ENCODE peak calls at places on chromosomes 11 and 22, in five cellular contexts. M is psoas muscle, Q is lower lobe of right lung, U is thoracic aorta, R is endodermal cell. I is an unnamed sample. For H3K4me1, the result is how much of the 10 kb centered on the place peaks cover.

GRCh38 chr11:68213135-68213515 is at the start of gene KMT5B:
- DNase-seq in R (peak), U (no peak), M (peak), Q (no peak), I (peak)

GRCh38 chr11:105935791-105936190 is 86.2 kb downstream of the MSANTD4 start:
- DNase-seq in R (no peak), U (no peak), M (no peak), Q (no peak), I (no peak)

GRCh38 chr11:60857378-60858232 is 1.9 kb upstream of the PTGDR2 start:
- DNase-seq in M (no peak), Q (no peak), U (no peak), R (no peak), I (no peak)

GRCh38 chr11:69481393-69481844 is at the start of gene LINC01488:
- DNase-seq in M (peak), Q (peak), U (no peak), R (no peak), I (peak)

GRCh38 chr11:299081-299891 is at the start of gene IFITM5:
- DNase-seq in M (peak), R (no peak), Q (peak), U (no peak), I (peak)

GRCh38 chr11:104570088-104570701 is 328.1 kb downstream of the CASP12 start:
- DNase-seq in R (no peak), M (no peak), Q (no peak), U (no peak), I (no peak)

GRCh38 chr22:49586873-49587272 is 240.8 kb downstream of the BRD1 start:
- DNase-seq in M (no peak), U (no peak), R (peak), Q (peak), I (no peak)

GRCh38 chr22:31496007-31496734 is at the start of gene SFI1:
- DNase-seq in U (peak), R (peak), M (peak), Q (peak), I (peak)

GRCh38 chr11:79249341-79249993 is 191.4 kb downstream of the TENM4 start:
- DNase-seq in R (no peak), U (no peak), M (no peak), Q (no peak), I (no peak)

GRCh38 chr11:20156280-20156875 is 3.9 kb downstream of the DBX1 start:
- DNase-seq in M (peak), U (no peak), R (peak), Q (no peak), I (no peak)

GRCh38 chr11:72548481-72548880 is 114.2 kb upstream of the CLPB start:
- DNase-seq in R (no peak), Q (no peak), M (no peak), U (no peak), I (no peak)

GRCh38 chr22:16967453-16968217 is 40.4 kb downstream of the GAB4 start:
- DNase-seq in R (no peak), M (no peak), Q (no peak), U (no peak), I (no peak)

GRCh38 chr22:49918911-49919881 is 762 bp downstream of the CRELD2 start:
- DNase-seq in Q (peak), M (no peak), R (no peak), U (no peak), I (no peak)

GRCh38 chr22:35727436-35727835 is 9.8 kb downstream of the APOL5 start:
- DNase-seq in R (no peak), M (peak), U (no peak), Q (no peak), I (no peak)

GRCh38 chr11:76382209-76382608 is 1.1 kb downstream of the GVQW3 start:
- DNase-seq in M (no peak), Q (no peak), R (no peak), U (no peak), I (no peak)

GRCh38 chr11:128936546-128937275 is 6.0 kb downstream of the TP53AIP1 start:
- DNase-seq in Q (no peak), R (peak), M (no peak), U (no peak), I (no peak)

GRCh38 chr11:61777234-61778090 is 14.9 kb downstream of the TMEM258 start:
- DNase-seq in R (peak), Q (no peak), M (peak), U (no peak), I (peak)

GRCh38 chr22:29912605-29913398 is 29.8 kb downstream of the MTMR3 start:
- DNase-seq in R (no peak), U (no peak), M (no peak), Q (no peak), I (no peak)

GRCh38 chr11:17736921-17737817 is 2.6 kb downstream of the KCNC1 start:
- DNase-seq in U (no peak), R (peak), Q (no peak), M (no peak), I (no peak)

GRCh38 chr11:125081098-125081798 is 18.1 kb downstream of the SLC37A2 start:
- DNase-seq in M (no peak), U (no peak), Q (peak), R (peak), I (no peak)

GRCh38 chr11:43984519-43985385 is 42.3 kb downstream of the C11orf96 start:
- DNase-seq in U (no peak), M (no peak), R (no peak), Q (peak), I (no peak)

GRCh38 chr22:36375071-36375980 is 12.4 kb downstream of the MYH9 start:
- DNase-seq in U (no peak), Q (peak), M (no peak), R (peak), I (no peak)

GRCh38 chr11:102226702-102227101 is 90.6 kb upstream of the BIRC3 start:
- DNase-seq in Q (no peak), M (no peak), U (no peak), R (no peak), I (no peak)
- TF ChIP-seq CTCF in Q (no peak), M (no peak), U (no peak), R (no peak), I (no peak)

DNA sequence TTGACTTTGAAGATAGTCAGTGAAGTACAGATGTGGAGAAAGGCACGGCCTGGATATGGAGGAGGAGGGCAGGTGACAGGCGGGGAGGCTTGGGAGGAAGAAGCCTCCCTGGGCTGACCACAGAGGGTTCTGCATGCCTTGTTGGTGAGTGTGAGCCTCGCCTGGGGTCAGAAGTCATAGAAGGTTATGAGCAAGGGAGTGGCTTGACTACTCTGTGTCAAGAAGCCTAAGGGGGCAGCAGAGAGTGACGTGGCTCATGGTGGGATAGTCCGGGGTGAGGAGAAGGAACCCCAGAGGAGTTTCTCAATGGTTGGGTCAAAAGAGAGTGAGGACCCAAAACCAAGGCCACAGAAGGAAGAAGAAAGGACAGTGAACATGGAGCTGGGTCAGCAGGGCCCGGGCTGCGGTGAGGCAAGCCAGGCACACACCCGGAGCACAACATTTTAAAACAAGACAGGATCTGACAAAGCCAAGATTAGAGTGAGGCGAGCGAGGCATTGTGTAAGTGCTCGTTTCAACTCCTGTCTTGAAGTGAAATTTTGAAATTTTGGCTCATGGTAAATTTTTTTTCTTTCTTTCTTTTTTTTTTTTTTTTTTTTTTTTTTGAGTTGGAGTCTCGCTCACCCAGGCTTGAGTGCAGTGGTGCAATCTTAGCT is 31.9 kb downstream of the PDGFB start:
- DNase-seq in R (peak), U (no peak), M (no peak), Q (peak), I (no peak)
- H3K4me1 ChIP-seq in R (under half), U (under half), M (under half), Q (under half), I (under half)

DNA sequence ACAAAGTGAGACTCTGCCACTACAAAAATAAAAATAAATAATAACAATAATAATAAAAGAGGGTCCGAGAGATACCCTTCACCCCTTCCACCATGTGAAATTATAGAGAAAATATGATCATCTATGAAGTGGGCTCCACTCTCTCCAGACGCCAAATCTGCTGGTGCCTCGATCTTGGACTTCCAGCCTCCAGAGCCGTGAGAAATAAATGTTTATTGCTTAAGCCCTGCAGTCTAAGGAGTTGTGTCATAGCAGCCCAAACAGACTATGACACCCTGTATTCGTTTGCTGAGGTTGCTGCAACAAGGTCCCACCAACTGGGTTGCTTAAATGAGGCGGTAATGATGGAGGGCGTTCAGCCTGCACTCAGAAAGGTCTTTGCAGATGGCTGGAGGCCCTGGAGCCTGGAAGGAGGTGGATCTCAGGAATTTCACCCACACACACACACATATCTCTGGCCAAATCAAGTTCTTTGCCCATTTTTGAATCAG is 7.6 kb upstream of the SEPTIN5 start:
- DNase-seq in M (no peak), R (peak), Q (no peak), U (no peak), I (no peak)
- TF ChIP-seq CTCF in M (no peak), R (no peak), Q (no peak), U (no peak), I (no peak)

GRCh38 chr11:66315498-66315885 is 1.4 kb downstream of the CD248 start:
- DNase-seq in U (no peak), R (no peak), M (no peak), Q (no peak), I (no peak)
- H3K4me1 ChIP-seq in U (under half), R (under half), M (under half), Q (under half), I (half or more)

I was measured in left ventricle myocardium inferior.